ENCODE peak calls at places on chromosomes 16 and 17, in nine cellular contexts. One of them, this sample, is unnamed. For H3K4me1, the result is how much of the 10 kb centered on the place peaks cover.

GRCh38 chr17:80146121-80147034 is 550 bp downstream of the EIF4A3 start:
- DNase-seq in OCI-LY7: peak
- DNase-seq in GM23338: peak
- DNase-seq in SK-N-SH: peak
- DNase-seq in neural progenitor cell: peak
- DNase-seq in HCT116: no peak
- DNase-seq in GM23248: peak
- DNase-seq in PC-3: peak
- DNase-seq in MM.1S: peak
- DNase-seq in this sample: no peak

GRCh38 chr16:26078971-26079370 is 387.2 kb downstream of the HS3ST4 start:
- DNase-seq in OCI-LY7: no peak
- DNase-seq in GM23338: no peak
- DNase-seq in SK-N-SH: no peak
- DNase-seq in neural progenitor cell: no peak
- DNase-seq in HCT116: no peak
- DNase-seq in GM23248: no peak
- DNase-seq in PC-3: no peak
- DNase-seq in MM.1S: no peak
- DNase-seq in this sample: no peak

GRCh38 chr17:28554565-28554964 is 2.1 kb upstream of the UNC119 start:
- DNase-seq in OCI-LY7: no peak
- DNase-seq in GM23338: no peak
- DNase-seq in SK-N-SH: no peak
- DNase-seq in neural progenitor cell: no peak
- DNase-seq in HCT116: no peak
- DNase-seq in GM23248: no peak
- DNase-seq in PC-3: no peak
- DNase-seq in MM.1S: no peak
- DNase-seq in this sample: no peak

GRCh38 chr16:71885261-71885650 is 1.3 kb upstream of the ZNF821 start:
- DNase-seq in OCI-LY7: no peak
- DNase-seq in GM23338: no peak
- DNase-seq in SK-N-SH: no peak
- DNase-seq in neural progenitor cell: no peak
- DNase-seq in HCT116: no peak
- DNase-seq in GM23248: peak
- DNase-seq in PC-3: peak
- DNase-seq in MM.1S: no peak
- DNase-seq in this sample: no peak

GRCh38 chr16:30185141-30185682 is 1.8 kb downstream of the CORO1A start:
- DNase-seq in OCI-LY7: peak
- DNase-seq in GM23338: no peak
- DNase-seq in SK-N-SH: peak
- DNase-seq in neural progenitor cell: no peak
- DNase-seq in HCT116: no peak
- DNase-seq in GM23248: no peak
- DNase-seq in PC-3: no peak
- DNase-seq in MM.1S: peak
- DNase-seq in this sample: no peak

GRCh38 chr16:88468289-88469129 is 15.4 kb downstream of the ZFPM1 start:
- DNase-seq in OCI-LY7: peak
- DNase-seq in GM23338: peak
- DNase-seq in SK-N-SH: peak
- DNase-seq in neural progenitor cell: peak
- DNase-seq in HCT116: peak
- DNase-seq in GM23248: peak
- DNase-seq in PC-3: peak
- DNase-seq in MM.1S: no peak
- DNase-seq in this sample: no peak

GRCh38 chr17:63973930-63974593 is 1.3 kb upstream of the SCN4A start:
- DNase-seq in OCI-LY7: no peak
- DNase-seq in GM23338: no peak
- DNase-seq in SK-N-SH: no peak
- DNase-seq in neural progenitor cell: no peak
- DNase-seq in HCT116: no peak
- DNase-seq in GM23248: peak
- DNase-seq in PC-3: peak
- DNase-seq in MM.1S: no peak
- DNase-seq in this sample: no peak

GRCh38 chr17:17669081-17669850 is 12.0 kb upstream of the RAI1 start:
- DNase-seq in OCI-LY7: no peak
- DNase-seq in GM23338: no peak
- DNase-seq in SK-N-SH: peak
- DNase-seq in neural progenitor cell: peak
- DNase-seq in HCT116: no peak
- DNase-seq in GM23248: no peak
- DNase-seq in PC-3: no peak
- DNase-seq in MM.1S: no peak
- DNase-seq in this sample: no peak

GRCh38 chr17:50867856-50868438 is 1.8 kb upstream of the TOB1 start:
- DNase-seq in OCI-LY7: no peak
- DNase-seq in GM23338: no peak
- DNase-seq in SK-N-SH: no peak
- DNase-seq in neural progenitor cell: no peak
- DNase-seq in HCT116: no peak
- DNase-seq in GM23248: no peak
- DNase-seq in PC-3: no peak
- DNase-seq in MM.1S: no peak
- DNase-seq in this sample: no peak

GRCh38 chr17:65228734-65229390 is 91.7 kb downstream of the RGS9 start:
- DNase-seq in OCI-LY7: no peak
- DNase-seq in GM23338: no peak
- DNase-seq in SK-N-SH: peak
- DNase-seq in neural progenitor cell: no peak
- DNase-seq in HCT116: peak
- DNase-seq in GM23248: peak
- DNase-seq in PC-3: peak
- DNase-seq in MM.1S: no peak
- DNase-seq in this sample: peak

GRCh38 chr16:57576429-57576870 is 34.0 kb downstream of the ADGRG5 start:
- DNase-seq in OCI-LY7: peak
- DNase-seq in GM23338: peak
- DNase-seq in SK-N-SH: peak
- DNase-seq in neural progenitor cell: peak
- DNase-seq in HCT116: peak
- DNase-seq in GM23248: peak
- DNase-seq in PC-3: peak
- DNase-seq in MM.1S: peak
- DNase-seq in this sample: peak
- TF ChIP-seq EZH2phosphoT487 in OCI-LY7: no peak
- TF ChIP-seq EZH2phosphoT487 in GM23338: no peak
- TF ChIP-seq EZH2phosphoT487 in SK-N-SH: no peak
- TF ChIP-seq EZH2phosphoT487 in neural progenitor cell: no peak
- TF ChIP-seq EZH2phosphoT487 in HCT116: no peak
- TF ChIP-seq EZH2phosphoT487 in GM23248: no peak
- TF ChIP-seq EZH2phosphoT487 in PC-3: no peak
- TF ChIP-seq EZH2phosphoT487 in MM.1S: no peak
- TF ChIP-seq EZH2phosphoT487 in this sample: no peak

GRCh38 chr16:15583526-15583925 is 59.4 kb downstream of the MARF1 start:
- DNase-seq in OCI-LY7: no peak
- DNase-seq in GM23338: no peak
- DNase-seq in SK-N-SH: no peak
- DNase-seq in neural progenitor cell: no peak
- DNase-seq in HCT116: no peak
- DNase-seq in GM23248: no peak
- DNase-seq in PC-3: no peak
- DNase-seq in MM.1S: no peak
- DNase-seq in this sample: no peak

GRCh38 chr16:15581127-15581815 is 61.7 kb downstream of the MARF1 start:
- DNase-seq in OCI-LY7: no peak
- DNase-seq in GM23338: no peak
- DNase-seq in SK-N-SH: no peak
- DNase-seq in neural progenitor cell: no peak
- DNase-seq in HCT116: no peak
- DNase-seq in GM23248: no peak
- DNase-seq in PC-3: no peak
- DNase-seq in MM.1S: no peak
- DNase-seq in this sample: no peak

GRCh38 chr16:15585956-15586355 is 57.0 kb downstream of the MARF1 start:
- DNase-seq in OCI-LY7: no peak
- DNase-seq in GM23338: no peak
- DNase-seq in SK-N-SH: no peak
- DNase-seq in neural progenitor cell: no peak
- DNase-seq in HCT116: no peak
- DNase-seq in GM23248: no peak
- DNase-seq in PC-3: no peak
- DNase-seq in MM.1S: no peak
- DNase-seq in this sample: no peak

GRCh38 chr16:15587152-15587825 is 55.7 kb downstream of the MARF1 start:
- DNase-seq in OCI-LY7: no peak
- DNase-seq in GM23338: no peak
- DNase-seq in SK-N-SH: no peak
- DNase-seq in neural progenitor cell: no peak
- DNase-seq in HCT116: no peak
- DNase-seq in GM23248: no peak
- DNase-seq in PC-3: no peak
- DNase-seq in MM.1S: no peak
- DNase-seq in this sample: no peak

DNA sequence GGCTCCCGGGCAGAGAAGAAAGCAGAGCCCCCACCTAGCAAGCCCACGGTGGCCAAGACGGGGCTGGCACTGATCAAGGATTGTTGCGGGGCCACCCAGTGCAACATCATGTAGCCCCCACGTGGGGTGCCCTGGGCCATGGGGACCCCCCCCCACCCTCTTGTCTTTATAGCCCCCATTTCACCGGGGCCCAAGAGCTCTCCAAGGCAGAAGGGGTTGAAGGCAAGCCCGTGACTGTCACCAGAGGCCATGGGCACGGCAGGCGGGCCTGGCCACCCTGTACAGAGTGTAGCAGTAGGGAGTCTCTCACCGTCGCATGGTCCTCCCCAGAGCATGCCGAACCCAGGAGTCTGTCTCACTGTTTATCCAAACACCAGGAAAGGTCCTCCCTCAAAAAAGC is 56.2 kb downstream of the MARF1 start:
- DNase-seq in OCI-LY7: no peak
- DNase-seq in GM23338: no peak
- DNase-seq in SK-N-SH: no peak
- DNase-seq in neural progenitor cell: no peak
- DNase-seq in HCT116: no peak
- DNase-seq in GM23248: no peak
- DNase-seq in PC-3: no peak
- DNase-seq in MM.1S: no peak
- DNase-seq in this sample: no peak
- H3K4me1 ChIP-seq in OCI-LY7: under half
- H3K4me1 ChIP-seq in GM23338: under half
- H3K4me1 ChIP-seq in SK-N-SH: under half
- H3K4me1 ChIP-seq in neural progenitor cell: under half
- H3K4me1 ChIP-seq in HCT116: half or more
- H3K4me1 ChIP-seq in GM23248: under half
- H3K4me1 ChIP-seq in PC-3: under half
- H3K4me1 ChIP-seq in MM.1S: under half
- H3K4me1 ChIP-seq in this sample: under half

GRCh38 chr17:40607641-40608040 is 40.0 kb downstream of the SMARCE1 start:
- DNase-seq in OCI-LY7: no peak
- DNase-seq in GM23338: no peak
- DNase-seq in SK-N-SH: no peak
- DNase-seq in neural progenitor cell: no peak
- DNase-seq in HCT116: no peak
- DNase-seq in GM23248: no peak
- DNase-seq in PC-3: no peak
- DNase-seq in MM.1S: no peak
- DNase-seq in this sample: no peak

GRCh38 chr17:40610359-40610758 is 37.3 kb downstream of the SMARCE1 start:
- DNase-seq in OCI-LY7: no peak
- DNase-seq in GM23338: no peak
- DNase-seq in SK-N-SH: no peak
- DNase-seq in neural progenitor cell: no peak
- DNase-seq in HCT116: no peak
- DNase-seq in GM23248: no peak
- DNase-seq in PC-3: no peak
- DNase-seq in MM.1S: no peak
- DNase-seq in this sample: no peak

GRCh38 chr17:40605301-40605700 is 40.0 kb upstream of the CCR7 start:
- DNase-seq in OCI-LY7: no peak
- DNase-seq in GM23338: no peak
- DNase-seq in SK-N-SH: no peak
- DNase-seq in neural progenitor cell: no peak
- DNase-seq in HCT116: no peak
- DNase-seq in GM23248: no peak
- DNase-seq in PC-3: no peak
- DNase-seq in MM.1S: no peak
- DNase-seq in this sample: no peak

GRCh38 chr17:40606548-40607353 is 40.9 kb downstream of the SMARCE1 start:
- DNase-seq in OCI-LY7: no peak
- DNase-seq in GM23338: no peak
- DNase-seq in SK-N-SH: no peak
- DNase-seq in neural progenitor cell: no peak
- DNase-seq in HCT116: no peak
- DNase-seq in GM23248: no peak
- DNase-seq in PC-3: no peak
- DNase-seq in MM.1S: no peak
- DNase-seq in this sample: no peak

DNA sequence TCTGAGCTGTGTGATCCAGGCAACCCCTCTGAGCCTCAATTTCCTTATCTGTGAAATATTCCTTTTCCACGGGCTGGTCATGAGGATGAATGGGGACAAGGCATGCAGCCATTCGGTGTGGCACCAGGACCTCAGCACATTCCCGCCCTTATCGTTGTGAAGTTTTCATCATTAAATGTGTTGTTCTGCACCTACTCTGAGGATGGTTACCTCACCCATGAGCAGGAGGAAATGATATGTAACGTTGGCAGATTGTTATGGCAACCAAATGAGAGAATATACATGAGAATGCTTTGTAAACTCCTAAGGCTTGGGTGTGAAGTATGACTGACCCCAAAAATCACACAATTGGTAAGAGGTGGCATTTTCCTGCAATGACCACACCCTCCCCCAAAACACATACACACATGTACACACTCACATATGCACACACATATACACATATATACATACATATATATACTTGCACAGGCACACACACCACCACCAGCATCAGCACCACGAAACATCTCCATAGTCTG is 39.5 kb downstream of the SMARCE1 start:
- DNase-seq in OCI-LY7: no peak
- DNase-seq in GM23338: no peak
- DNase-seq in SK-N-SH: no peak
- DNase-seq in neural progenitor cell: no peak
- DNase-seq in HCT116: no peak
- DNase-seq in GM23248: no peak
- DNase-seq in PC-3: no peak
- DNase-seq in MM.1S: no peak
- DNase-seq in this sample: no peak
- TF ChIP-seq EZH2phosphoT487 in OCI-LY7: no peak
- TF ChIP-seq EZH2phosphoT487 in GM23338: no peak
- TF ChIP-seq EZH2phosphoT487 in SK-N-SH: no peak
- TF ChIP-seq EZH2phosphoT487 in neural progenitor cell: no peak
- TF ChIP-seq EZH2phosphoT487 in HCT116: no peak
- TF ChIP-seq EZH2phosphoT487 in GM23248: no peak
- TF ChIP-seq EZH2phosphoT487 in PC-3: no peak
- TF ChIP-seq EZH2phosphoT487 in MM.1S: no peak
- TF ChIP-seq EZH2phosphoT487 in this sample: no peak

GRCh38 chr16:2501938-2502900 is 11.5 kb upstream of the ATP6V0C start:
- DNase-seq in OCI-LY7: no peak
- DNase-seq in GM23338: no peak
- DNase-seq in SK-N-SH: no peak
- DNase-seq in neural progenitor cell: no peak
- DNase-seq in HCT116: no peak
- DNase-seq in GM23248: no peak
- DNase-seq in PC-3: no peak
- DNase-seq in MM.1S: no peak
- DNase-seq in this sample: no peak
- H3K4me1 ChIP-seq in OCI-LY7: under half
- H3K4me1 ChIP-seq in GM23338: under half
- H3K4me1 ChIP-seq in SK-N-SH: under half
- H3K4me1 ChIP-seq in neural progenitor cell: under half
- H3K4me1 ChIP-seq in HCT116: under half
- H3K4me1 ChIP-seq in GM23248: under half
- H3K4me1 ChIP-seq in PC-3: under half
- H3K4me1 ChIP-seq in MM.1S: under half
- H3K4me1 ChIP-seq in this sample: under half